ENCODE peak calls at places on chromosomes 11 and 22, in five cellular contexts. One of them, this sample, is unnamed.

GRCh38 chr22:43377486-43377995 is 34.3 kb upstream of the MPPED1 start:
- DNase-seq in mesenchymal stem cell: no peak
- DNase-seq in activated naive CD4-positive, alpha-beta T cell treated with anti-CD3 and anti-CD28 coated beads for 36 hours: no peak
- DNase-seq in GM13976: no peak
- DNase-seq in EL: no peak
- DNase-seq in this sample: no peak

GRCh38 chr22:36258750-36259619 is 6.1 kb downstream of the APOL1 start:
- DNase-seq in activated naive CD4-positive, alpha-beta T cell treated with anti-CD3 and anti-CD28 coated beads for 36 hours: peak
- DNase-seq in mesenchymal stem cell: peak
- DNase-seq in GM13976: peak
- DNase-seq in EL: no peak
- DNase-seq in this sample: no peak

GRCh38 chr11:118953265-118953664 is 2.8 kb upstream of the UPK2 start:
- DNase-seq in EL: no peak
- DNase-seq in mesenchymal stem cell: peak
- DNase-seq in GM13976: no peak
- DNase-seq in activated naive CD4-positive, alpha-beta T cell treated with anti-CD3 and anti-CD28 coated beads for 36 hours: no peak
- DNase-seq in this sample: no peak

GRCh38 chr22:26259510-26259909 is 90.2 kb downstream of the SEZ6L start:
- DNase-seq in EL: peak
- DNase-seq in GM13976: no peak
- DNase-seq in mesenchymal stem cell: no peak
- DNase-seq in activated naive CD4-positive, alpha-beta T cell treated with anti-CD3 and anti-CD28 coated beads for 36 hours: peak
- DNase-seq in this sample: no peak

GRCh38 chr22:26398741-26399153 is 30.3 kb upstream of the ASPHD2 start:
- DNase-seq in EL: peak
- DNase-seq in mesenchymal stem cell: peak
- DNase-seq in GM13976: peak
- DNase-seq in activated naive CD4-positive, alpha-beta T cell treated with anti-CD3 and anti-CD28 coated beads for 36 hours: peak
- DNase-seq in this sample: no peak

GRCh38 chr22:33114570-33114969 is 56.4 kb upstream of the SYN3 start:
- DNase-seq in EL: no peak
- DNase-seq in GM13976: no peak
- DNase-seq in activated naive CD4-positive, alpha-beta T cell treated with anti-CD3 and anti-CD28 coated beads for 36 hours: no peak
- DNase-seq in mesenchymal stem cell: no peak
- DNase-seq in this sample: no peak

GRCh38 chr11:35180311-35181233 is 41.6 kb downstream of the CD44 start:
- DNase-seq in EL: peak
- DNase-seq in mesenchymal stem cell: no peak
- DNase-seq in GM13976: no peak
- DNase-seq in activated naive CD4-positive, alpha-beta T cell treated with anti-CD3 and anti-CD28 coated beads for 36 hours: no peak
- DNase-seq in this sample: no peak

GRCh38 chr11:86115542-86116385 is 46.9 kb upstream of the PICALM start:
- DNase-seq in EL: peak
- DNase-seq in GM13976: no peak
- DNase-seq in activated naive CD4-positive, alpha-beta T cell treated with anti-CD3 and anti-CD28 coated beads for 36 hours: no peak
- DNase-seq in mesenchymal stem cell: no peak
- DNase-seq in this sample: no peak

GRCh38 chr22:22881116-22882032 is 6.2 kb upstream of the IGLL5 start:
- DNase-seq in activated naive CD4-positive, alpha-beta T cell treated with anti-CD3 and anti-CD28 coated beads for 36 hours: no peak
- DNase-seq in GM13976: peak
- DNase-seq in EL: no peak
- DNase-seq in mesenchymal stem cell: no peak
- DNase-seq in this sample: no peak

GRCh38 chr11:15180212-15180814 is 65.6 kb downstream of the INSC start:
- DNase-seq in GM13976: no peak
- DNase-seq in EL: peak
- DNase-seq in mesenchymal stem cell: peak
- DNase-seq in activated naive CD4-positive, alpha-beta T cell treated with anti-CD3 and anti-CD28 coated beads for 36 hours: peak
- DNase-seq in this sample: no peak

GRCh38 chr11:121321614-121322243 is 29.2 kb downstream of the SC5D start:
- DNase-seq in mesenchymal stem cell: peak
- DNase-seq in activated naive CD4-positive, alpha-beta T cell treated with anti-CD3 and anti-CD28 coated beads for 36 hours: peak
- DNase-seq in EL: peak
- DNase-seq in GM13976: peak
- DNase-seq in this sample: no peak

GRCh38 chr11:90204832-90205646 is 17.8 kb downstream of the CHORDC1 start:
- DNase-seq in EL: peak
- DNase-seq in mesenchymal stem cell: peak
- DNase-seq in GM13976: peak
- DNase-seq in activated naive CD4-positive, alpha-beta T cell treated with anti-CD3 and anti-CD28 coated beads for 36 hours: peak
- DNase-seq in this sample: no peak

GRCh38 chr11:32643526-32643925 is 59.9 kb downstream of the EIF3M start:
- DNase-seq in EL: peak
- DNase-seq in mesenchymal stem cell: no peak
- DNase-seq in activated naive CD4-positive, alpha-beta T cell treated with anti-CD3 and anti-CD28 coated beads for 36 hours: no peak
- DNase-seq in GM13976: no peak
- DNase-seq in this sample: no peak

GRCh38 chr11:9535189-9535781 is 38.2 kb upstream of the WEE1 start:
- DNase-seq in mesenchymal stem cell: peak
- DNase-seq in EL: peak
- DNase-seq in activated naive CD4-positive, alpha-beta T cell treated with anti-CD3 and anti-CD28 coated beads for 36 hours: peak
- DNase-seq in GM13976: peak
- DNase-seq in this sample: peak

GRCh38 chr11:1335811-1336761 is 26.7 kb upstream of the TOLLIP start:
- DNase-seq in EL: peak
- DNase-seq in GM13976: peak
- DNase-seq in mesenchymal stem cell: peak
- DNase-seq in activated naive CD4-positive, alpha-beta T cell treated with anti-CD3 and anti-CD28 coated beads for 36 hours: peak
- DNase-seq in this sample: peak

GRCh38 chr22:20904008-20904979 is 12.9 kb upstream of the CRKL start:
- DNase-seq in activated naive CD4-positive, alpha-beta T cell treated with anti-CD3 and anti-CD28 coated beads for 36 hours: no peak
- DNase-seq in mesenchymal stem cell: peak
- DNase-seq in EL: peak
- DNase-seq in GM13976: no peak
- DNase-seq in this sample: no peak

GRCh38 chr11:67468056-67468455 is 995 bp downstream of the TMEM134 start:
- DNase-seq in mesenchymal stem cell: no peak
- DNase-seq in EL: no peak
- DNase-seq in GM13976: no peak
- DNase-seq in activated naive CD4-positive, alpha-beta T cell treated with anti-CD3 and anti-CD28 coated beads for 36 hours: peak
- DNase-seq in this sample: no peak

GRCh38 chr11:44760917-44761545 is 34.3 kb downstream of the TSPAN18 start:
- DNase-seq in mesenchymal stem cell: peak
- DNase-seq in activated naive CD4-positive, alpha-beta T cell treated with anti-CD3 and anti-CD28 coated beads for 36 hours: no peak
- DNase-seq in EL: peak
- DNase-seq in GM13976: no peak
- DNase-seq in this sample: no peak

GRCh38 chr22:24285245-24285644 is 14.6 kb downstream of the SPECC1L start:
- DNase-seq in activated naive CD4-positive, alpha-beta T cell treated with anti-CD3 and anti-CD28 coated beads for 36 hours: peak
- DNase-seq in mesenchymal stem cell: peak
- DNase-seq in GM13976: no peak
- DNase-seq in EL: peak
- DNase-seq in this sample: no peak

GRCh38 chr11:119727523-119728081 is 1.4 kb downstream of the NECTIN1 start:
- DNase-seq in mesenchymal stem cell: peak
- DNase-seq in EL: no peak
- DNase-seq in GM13976: peak
- DNase-seq in activated naive CD4-positive, alpha-beta T cell treated with anti-CD3 and anti-CD28 coated beads for 36 hours: peak
- DNase-seq in this sample: no peak

GRCh38 chr22:42401562-42402334 is 30.5 kb downstream of the NFAM1 start:
- DNase-seq in activated naive CD4-positive, alpha-beta T cell treated with anti-CD3 and anti-CD28 coated beads for 36 hours: no peak
- DNase-seq in mesenchymal stem cell: no peak
- DNase-seq in EL: no peak
- DNase-seq in GM13976: no peak
- DNase-seq in this sample: no peak

GRCh38 chr11:46338988-46339666 is 8.1 kb upstream of the DGKZ start:
- DNase-seq in GM13976: no peak
- DNase-seq in EL: peak
- DNase-seq in activated naive CD4-positive, alpha-beta T cell treated with anti-CD3 and anti-CD28 coated beads for 36 hours: no peak
- DNase-seq in mesenchymal stem cell: peak
- DNase-seq in this sample: no peak

GRCh38 chr22:20239063-20239950 is 28.8 kb downstream of the RTN4R start:
- DNase-seq in EL: peak
- DNase-seq in GM13976: no peak
- DNase-seq in mesenchymal stem cell: no peak
- DNase-seq in activated naive CD4-positive, alpha-beta T cell treated with anti-CD3 and anti-CD28 coated beads for 36 hours: no peak
- DNase-seq in this sample: peak

GRCh38 chr22:19655399-19655798 is 58.9 kb upstream of the SEPTIN5 start:
- DNase-seq in EL: no peak
- DNase-seq in mesenchymal stem cell: no peak
- DNase-seq in GM13976: no peak
- DNase-seq in activated naive CD4-positive, alpha-beta T cell treated with anti-CD3 and anti-CD28 coated beads for 36 hours: no peak
- DNase-seq in this sample: no peak

GRCh38 chr11:116948375-116948774 is 111.0 kb upstream of the APOA1 start:
- DNase-seq in activated naive CD4-positive, alpha-beta T cell treated with anti-CD3 and anti-CD28 coated beads for 36 hours: peak
- DNase-seq in mesenchymal stem cell: peak
- DNase-seq in GM13976: no peak
- DNase-seq in EL: peak
- DNase-seq in this sample: no peak

GRCh38 chr11:97332271-97332670 is 942.5 kb downstream of the JRKL start:
- DNase-seq in activated naive CD4-positive, alpha-beta T cell treated with anti-CD3 and anti-CD28 coated beads for 36 hours: no peak
- DNase-seq in GM13976: no peak
- DNase-seq in mesenchymal stem cell: no peak
- DNase-seq in EL: no peak
- DNase-seq in this sample: no peak

GRCh38 chr11:121671276-121672168 is 218.8 kb upstream of the SORL1-AS1 start:
- DNase-seq in mesenchymal stem cell: no peak
- DNase-seq in activated naive CD4-positive, alpha-beta T cell treated with anti-CD3 and anti-CD28 coated beads for 36 hours: no peak
- DNase-seq in EL: no peak
- DNase-seq in GM13976: no peak
- DNase-seq in this sample: no peak

GRCh38 chr11:60208951-60209350 is 26.1 kb upstream of the MS4A6A start:
- DNase-seq in mesenchymal stem cell: no peak
- DNase-seq in EL: no peak
- DNase-seq in activated naive CD4-positive, alpha-beta T cell treated with anti-CD3 and anti-CD28 coated beads for 36 hours: no peak
- DNase-seq in GM13976: no peak
- DNase-seq in this sample: no peak

GRCh38 chr22:39707816-39708215 is 137.3 kb downstream of the CACNA1I start:
- DNase-seq in activated naive CD4-positive, alpha-beta T cell treated with anti-CD3 and anti-CD28 coated beads for 36 hours: no peak
- DNase-seq in EL: no peak
- DNase-seq in GM13976: no peak
- DNase-seq in mesenchymal stem cell: no peak
- DNase-seq in this sample: no peak

GRCh38 chr11:3796346-3796745 is 1.0 kb downstream of the NUP98 start:
- DNase-seq in activated naive CD4-positive, alpha-beta T cell treated with anti-CD3 and anti-CD28 coated beads for 36 hours: no peak
- DNase-seq in mesenchymal stem cell: peak
- DNase-seq in EL: no peak
- DNase-seq in GM13976: no peak
- DNase-seq in this sample: no peak

GRCh38 chr11:66858939-66859685 is 2.2 kb downstream of the LRFN4 start:
- DNase-seq in EL: no peak
- DNase-seq in mesenchymal stem cell: no peak
- DNase-seq in GM13976: no peak
- DNase-seq in activated naive CD4-positive, alpha-beta T cell treated with anti-CD3 and anti-CD28 coated beads for 36 hours: no peak
- DNase-seq in this sample: no peak

GRCh38 chr22:49044776-49045175 is 782.9 kb downstream of the BRD1 start:
- DNase-seq in EL: no peak
- DNase-seq in GM13976: no peak
- DNase-seq in activated naive CD4-positive, alpha-beta T cell treated with anti-CD3 and anti-CD28 coated beads for 36 hours: no peak
- DNase-seq in mesenchymal stem cell: no peak
- DNase-seq in this sample: no peak

GRCh38 chr22:47628477-47629272 is 866.2 kb downstream of the TBC1D22A start:
- DNase-seq in EL: no peak
- DNase-seq in mesenchymal stem cell: no peak
- DNase-seq in GM13976: no peak
- DNase-seq in activated naive CD4-positive, alpha-beta T cell treated with anti-CD3 and anti-CD28 coated beads for 36 hours: no peak
- DNase-seq in this sample: no peak

GRCh38 chr22:37433786-37434185 is 6.5 kb upstream of the ELFN2 start:
- DNase-seq in GM13976: no peak
- DNase-seq in EL: no peak
- DNase-seq in mesenchymal stem cell: no peak
- DNase-seq in activated naive CD4-positive, alpha-beta T cell treated with anti-CD3 and anti-CD28 coated beads for 36 hours: no peak
- DNase-seq in this sample: no peak

GRCh38 chr11:74689666-74690065 is 41.6 kb downstream of the CHRDL2 start:
- DNase-seq in GM13976: no peak
- DNase-seq in EL: peak
- DNase-seq in activated naive CD4-positive, alpha-beta T cell treated with anti-CD3 and anti-CD28 coated beads for 36 hours: no peak
- DNase-seq in mesenchymal stem cell: no peak
- DNase-seq in this sample: no peak